ENCODE peak calls at places on chromosome 2, in eight cellular contexts. Y is omental fat pad; E is dermis microvascular lymphatic vessel endothelial cell; N is fibroblast of pulmonary artery; C is GM23338; A is GM20000; W is activated T-cell treated with anti-CD3 and anti-CD28 coated beads, Interleukin-2, amount 50 U/mL, for 24 hours; S is naive thymus-derived CD8-positive, alpha-beta T cell. B is an unnamed sample.

GRCh38 chr2:19228092-19228670 is 130.2 kb downstream of the OSR1 start:
- DNase-seq in Y (no peak), E (no peak), N (no peak), C (no peak), A (no peak), W (no peak), S (no peak), B (no peak)

GRCh38 chr2:80515961-80516360 is 211.4 kb upstream of the LRRTM1 start:
- DNase-seq in Y (no peak), E (no peak), N (no peak), C (no peak), A (no peak), W (no peak), S (no peak), B (no peak)

GRCh38 chr2:134170269-134170668 is 83.6 kb upstream of the MGAT5 start:
- DNase-seq in Y (no peak), E (no peak), N (peak), C (no peak), A (no peak), W (no peak), S (no peak), B (no peak)

GRCh38 chr2:25885933-25886332 is 7.6 kb upstream of the ASXL2 start:
- DNase-seq in Y (no peak), E (no peak), N (peak), C (no peak), A (no peak), W (no peak), S (no peak), B (peak)

GRCh38 chr2:236871500-236872001 is 214.1 kb upstream of the COPS8 start:
- DNase-seq in Y (no peak), E (peak), N (peak), C (no peak), A (no peak), W (no peak), S (no peak), B (peak)

GRCh38 chr2:5391361-5391760 is 300.8 kb upstream of the SOX11 start:
- DNase-seq in Y (no peak), E (no peak), N (no peak), C (no peak), A (no peak), W (no peak), S (no peak), B (no peak)

GRCh38 chr2:15906778-15907177 is 33.6 kb upstream of the MYCN start:
- DNase-seq in Y (no peak), E (no peak), N (no peak), C (no peak), A (no peak), W (no peak), S (no peak), B (no peak)

GRCh38 chr2:238646281-238646680 is 201.6 kb upstream of the TWIST2 start:
- DNase-seq in Y (no peak), E (no peak), N (no peak), C (no peak), A (no peak), W (no peak), S (no peak), B (no peak)

GRCh38 chr2:10150436-10150835 is 27.9 kb downstream of the RRM2 start:
- DNase-seq in Y (no peak), E (no peak), N (no peak), C (no peak), A (no peak), W (no peak), S (no peak), B (no peak)

GRCh38 chr2:238370482-238371372 is 50.4 kb downstream of the TRAF3IP1 start:
- DNase-seq in Y (peak), E (peak), N (peak), C (peak), A (peak), W (peak), S (peak), B (peak)

GRCh38 chr2:72082021-72082739 is 65.5 kb downstream of the CYP26B1 start:
- DNase-seq in Y (no peak), E (no peak), N (peak), C (no peak), A (no peak), W (no peak), S (no peak), B (no peak)

GRCh38 chr2:12856934-12857660 is 140.4 kb downstream of the TRIB2 start:
- DNase-seq in Y (no peak), E (peak), N (peak), C (no peak), A (no peak), W (no peak), S (no peak), B (peak)

GRCh38 chr2:240244543-240244942 is 104.1 kb upstream of the OTOS start:
- DNase-seq in Y (no peak), E (no peak), N (no peak), C (no peak), A (no peak), W (no peak), S (no peak), B (peak)

GRCh38 chr2:25141120-25141519 is 27.3 kb downstream of the POMC start:
- DNase-seq in Y (no peak), E (no peak), N (no peak), C (no peak), A (no peak), W (no peak), S (no peak), B (no peak)

GRCh38 chr2:108315408-108316193 is 26.9 kb downstream of the SULT1C2 start:
- DNase-seq in Y (no peak), E (no peak), N (no peak), C (peak), A (no peak), W (no peak), S (no peak), B (peak)

GRCh38 chr2:119659601-119660342 is 19.2 kb upstream of the TMEM177 start:
- DNase-seq in Y (no peak), E (peak), N (peak), C (peak), A (peak), W (peak), S (peak), B (peak)

GRCh38 chr2:127400897-127401756 is 13.4 kb upstream of the MAP3K2 start:
- DNase-seq in Y (no peak), E (no peak), N (peak), C (peak), A (peak), W (no peak), S (no peak), B (no peak)

GRCh38 chr2:26279886-26280285 is 35.1 kb downstream of the HADHB start:
- DNase-seq in Y (no peak), E (no peak), N (no peak), C (no peak), A (no peak), W (no peak), S (no peak), B (no peak)

GRCh38 chr2:26355038-26355995 is 8.7 kb upstream of the ADGRF3 start:
- DNase-seq in Y (no peak), E (no peak), N (peak), C (peak), A (no peak), W (no peak), S (no peak), B (peak)

GRCh38 chr2:30691948-30692828 is 115.1 kb downstream of the CAPN13 start:
- DNase-seq in Y (no peak), E (no peak), N (peak), C (no peak), A (no peak), W (no peak), S (no peak), B (no peak)

GRCh38 chr2:218479595-218479994 is 60.7 kb downstream of the VIL1 start:
- DNase-seq in Y (no peak), E (no peak), N (no peak), C (no peak), A (no peak), W (no peak), S (no peak), B (no peak)

B was measured in astrocyte of the hippocampus.